ENCODE peak calls at places on chromosomes 16 and 17, in four cellular contexts. G is GM12878, T is GM12891, D is K562. Z is an unnamed sample.

GRCh38 chr16:88737298-88738166 is 31.2 kb downstream of the CTU2 start:
- DNase-seq in G (peak), T (peak), D (peak), Z (peak)

GRCh38 chr17:68184141-68184571 is 63.7 kb upstream of the AMZ2 start:
- DNase-seq in G (no peak), T (no peak), D (no peak), Z (no peak)

GRCh38 chr17:67491009-67491677 is 114.1 kb downstream of the PITPNC1 start:
- DNase-seq in G (no peak), T (no peak), D (no peak), Z (peak)

GRCh38 chr16:4805231-4805630 is 2.8 kb upstream of the ROGDI start:
- DNase-seq in G (no peak), T (no peak), D (no peak), Z (no peak)

GRCh38 chr17:5234645-5235576 is at the start of gene SCIMP:
- DNase-seq in G (peak), T (no peak), D (no peak), Z (peak)

GRCh38 chr17:45221081-45221996 is at the start of gene FMNL1:
- DNase-seq in G (no peak), T (no peak), D (peak), Z (peak)

GRCh38 chr16:7236824-7237410 is 95.7 kb upstream of the RBFOX1 start:
- DNase-seq in G (no peak), T (no peak), D (no peak), Z (no peak)

GRCh38 chr17:56979091-56979480 is 1.2 kb downstream of the SCPEP1 start:
- DNase-seq in G (no peak), T (no peak), D (no peak), Z (no peak)

GRCh38 chr16:50366126-50366525 is 2.7 kb downstream of the BRD7 start:
- DNase-seq in G (no peak), T (no peak), D (no peak), Z (no peak)

GRCh38 chr17:36602030-36602737 is 801 bp downstream of the MRM1 start:
- DNase-seq in G (no peak), T (no peak), D (no peak), Z (no peak)

GRCh38 chr16:22890976-22891375 is 77.0 kb downstream of the HS3ST2 start:
- DNase-seq in G (no peak), T (no peak), D (no peak), Z (no peak)

GRCh38 chr16:19071811-19072777 is 4.7 kb downstream of the COQ7 start:
- DNase-seq in G (no peak), T (peak), D (peak), Z (peak)

GRCh38 chr17:6471531-6472465 is 27.5 kb downstream of the PIMREG start:
- DNase-seq in G (no peak), T (no peak), D (no peak), Z (no peak)

GRCh38 chr17:56351675-56352074 is 198.4 kb downstream of the ANKFN1 start:
- DNase-seq in G (no peak), T (no peak), D (no peak), Z (no peak)

GRCh38 chr17:72479113-72479512 is 358.3 kb downstream of the SOX9 start:
- DNase-seq in G (no peak), T (no peak), D (no peak), Z (no peak)

GRCh38 chr17:73052923-73053322 is 39.6 kb downstream of the SLC39A11 start:
- DNase-seq in G (no peak), T (no peak), D (no peak), Z (no peak)

DNA sequence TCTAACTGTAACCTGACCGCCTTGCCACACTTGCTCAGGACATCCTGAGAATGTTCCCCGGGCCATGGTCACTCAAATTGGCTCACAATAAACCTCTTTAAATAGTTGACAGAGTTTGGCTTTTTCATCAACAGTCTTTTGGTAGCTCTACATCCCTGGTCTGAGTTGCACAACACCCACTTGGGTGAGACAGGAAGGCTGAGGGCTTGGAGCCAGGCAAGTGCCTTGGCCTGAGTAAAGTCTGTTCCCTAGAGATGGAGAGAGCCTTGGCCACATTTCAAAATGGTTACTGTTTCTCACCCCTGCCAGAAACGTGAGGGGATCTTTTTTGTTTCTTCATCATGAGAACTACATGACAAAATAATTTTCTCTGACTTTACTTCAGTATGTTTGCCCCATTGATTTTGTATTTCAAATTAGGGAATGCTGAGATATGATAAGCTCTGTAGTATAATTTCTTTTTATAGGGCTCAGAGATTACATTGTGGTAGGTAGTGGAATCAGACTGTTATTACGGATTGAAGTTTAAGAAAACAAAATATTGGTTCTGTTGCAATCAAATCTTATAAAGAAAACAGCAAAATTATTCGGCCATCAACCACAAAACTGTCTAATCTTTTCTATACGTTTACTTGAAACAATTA is 53.9 kb upstream of the NETO2 start:
- DNase-seq in G (no peak), T (no peak), D (no peak), Z (no peak)
- TF ChIP-seq SPI1 in G (no peak), T (no peak), D (no peak), Z (no peak)

GRCh38 chr16:85082553-85083050 is 29.7 kb downstream of the CIBAR2 start:
- DNase-seq in G (no peak), T (peak), D (no peak), Z (no peak)
- TF ChIP-seq POLR2AphosphoS5 in G (no peak), T (no peak), D (no peak), Z (no peak)

GRCh38 chr17:80196652-80197051 is 23.5 kb downstream of the SGSH start:
- DNase-seq in G (no peak), T (no peak), D (no peak), Z (no peak)

GRCh38 chr17:80198144-80198661 is 21.9 kb downstream of the SGSH start:
- DNase-seq in G (no peak), T (no peak), D (no peak), Z (no peak)

GRCh38 chr17:80192268-80192667 is 22.4 kb downstream of the CARD14 start:
- DNase-seq in G (no peak), T (no peak), D (no peak), Z (no peak)

GRCh38 chr17:80195141-80195540 is 25.0 kb downstream of the SGSH start:
- DNase-seq in G (no peak), T (no peak), D (no peak), Z (no peak)

GRCh38 chr17:80195671-80196529 is 24.2 kb downstream of the SGSH start:
- DNase-seq in G (no peak), T (peak), D (peak), Z (no peak)
- TF ChIP-seq SPI1 in G (no peak), T (no peak), D (no peak), Z (no peak)

DNA sequence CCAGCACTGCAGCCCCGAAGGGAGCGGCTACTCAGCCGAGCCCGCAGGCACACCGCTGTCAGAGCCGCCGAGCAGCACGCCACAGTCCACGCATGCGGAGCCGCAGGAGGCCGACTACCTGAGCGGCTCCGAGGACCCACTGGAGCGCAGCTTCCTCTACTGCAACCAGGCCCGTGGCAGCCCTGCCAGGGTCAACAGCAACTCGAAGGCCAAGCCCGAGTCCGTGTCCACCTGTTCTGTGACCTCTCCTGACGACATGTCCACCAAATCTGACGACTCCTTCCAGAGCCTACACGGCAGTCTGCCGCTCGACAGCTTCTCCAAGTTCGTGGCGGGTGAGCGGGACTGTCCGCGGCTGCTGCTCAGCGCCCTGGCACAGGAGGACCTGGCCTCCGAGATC is 42.4 kb downstream of the SREBF1 start:
- DNase-seq in G (no peak), T (no peak), D (no peak), Z (no peak)
- TF ChIP-seq POLR2AphosphoS5 in G (no peak), T (no peak), D (no peak), Z (no peak)

GRCh38 chr17:75558666-75559530 is 28.7 kb upstream of the MYO15B start:
- DNase-seq in G (no peak), T (no peak), D (peak), Z (no peak)
- TF ChIP-seq SPI1 in G (no peak), T (no peak), D (no peak), Z (no peak)

GRCh38 chr17:48261297-48261880 is 153.8 kb downstream of the SNX11 start:
- DNase-seq in G (no peak), T (no peak), D (peak), Z (no peak)
- TF ChIP-seq POLR2AphosphoS5 in G (no peak), T (no peak), D (no peak), Z (no peak)

GRCh38 chr16:20773679-20774078 is 9.9 kb downstream of the ACSM3 start:
- DNase-seq in G (no peak), T (no peak), D (no peak), Z (no peak)

GRCh38 chr16:20774703-20775362 is 11.0 kb downstream of the ACSM3 start:
- DNase-seq in G (peak), T (peak), D (peak), Z (peak)
- TF ChIP-seq SPI1 in G (no peak), T (no peak), D (no peak), Z (no peak)

GRCh38 chr17:77382356-77382911 is 241.7 kb downstream of the SEC14L1 start:
- DNase-seq in G (no peak), T (no peak), D (no peak), Z (no peak)
- TF ChIP-seq POLR2AphosphoS5 in G (no peak), T (no peak), D (no peak), Z (no peak)

GRCh38 chr17:82932146-82933005 is 92.6 kb upstream of the ZNF750 start:
- DNase-seq in G (no peak), T (no peak), D (no peak), Z (no peak)

GRCh38 chr17:82931696-82932060 is 91.9 kb upstream of the ZNF750 start:
- DNase-seq in G (no peak), T (no peak), D (no peak), Z (no peak)

GRCh38 chr17:82935944-82936767 is 96.3 kb upstream of the ZNF750 start:
- DNase-seq in G (no peak), T (no peak), D (no peak), Z (no peak)

GRCh38 chr17:82933006-82933310 is 93.1 kb upstream of the ZNF750 start:
- DNase-seq in G (no peak), T (no peak), D (no peak), Z (no peak)

DNA sequence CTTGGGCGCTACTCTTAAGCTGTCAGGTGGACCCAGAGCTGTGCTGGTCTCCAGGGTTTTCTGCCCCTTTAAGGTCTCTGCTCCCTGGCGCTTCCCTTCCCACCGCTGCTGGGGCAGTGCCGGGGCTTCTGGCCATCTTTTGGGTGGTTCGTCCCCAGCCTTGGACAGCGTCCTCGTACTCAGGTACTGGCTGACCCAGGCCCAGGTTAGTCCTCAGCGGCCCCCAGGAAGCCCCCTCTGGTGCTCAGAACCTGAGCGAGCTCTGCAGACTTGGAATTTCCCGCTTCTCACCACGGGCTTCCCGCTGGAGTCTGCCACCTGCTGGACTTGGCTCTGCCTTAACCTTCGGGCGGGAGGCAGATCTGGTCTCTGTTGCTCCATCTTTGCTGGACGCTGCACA is 94.1 kb upstream of the ZNF750 start:
- DNase-seq in G (no peak), T (no peak), D (no peak), Z (no peak)
- TF ChIP-seq SPI1 in G (no peak), T (no peak), D (no peak), Z (no peak)